ENCODE peak calls at places on chromosomes 2 and 18, in six cellular contexts. One of them, this sample, is unnamed.
A peak's percentile ranks its signal among the peaks of the same experiment; 100 is the strongest.

GRCh38 chr2:169782513-169782912 is 16.2 kb upstream of the SSB start:
- DNase-seq in pancreas: no peak
- DNase-seq in PC-9: no peak
- DNase-seq in A549: no peak
- DNase-seq in naive thymus-derived CD4-positive, alpha-beta T cell: no peak
- DNase-seq in CD8-positive, alpha-beta memory T cell: no peak
- DNase-seq in this sample: no peak

GRCh38 chr2:202036601-202037037 is 3.0 kb downstream of the FZD7 start:
- DNase-seq in PC-9: peak; percentile 7
- DNase-seq in A549: no peak
- DNase-seq in naive thymus-derived CD4-positive, alpha-beta T cell: no peak
- DNase-seq in CD8-positive, alpha-beta memory T cell: no peak
- DNase-seq in pancreas: no peak
- DNase-seq in this sample: no peak

GRCh38 chr18:53819174-53819573 is 405.3 kb downstream of the MBD2 start:
- DNase-seq in PC-9: no peak
- DNase-seq in pancreas: no peak
- DNase-seq in CD8-positive, alpha-beta memory T cell: no peak
- DNase-seq in naive thymus-derived CD4-positive, alpha-beta T cell: no peak
- DNase-seq in A549: no peak
- DNase-seq in this sample: no peak

GRCh38 chr2:144330951-144331651 is 188.8 kb downstream of the ZEB2 start:
- DNase-seq in A549: no peak
- DNase-seq in pancreas: no peak
- DNase-seq in naive thymus-derived CD4-positive, alpha-beta T cell: peak; percentile 20
- DNase-seq in CD8-positive, alpha-beta memory T cell: no peak
- DNase-seq in PC-9: no peak
- DNase-seq in this sample: no peak

GRCh38 chr18:26549486-26550435 is 1.4 kb upstream of the KCTD1 start:
- DNase-seq in CD8-positive, alpha-beta memory T cell: no peak
- DNase-seq in PC-9: peak; percentile 74
- DNase-seq in naive thymus-derived CD4-positive, alpha-beta T cell: peak; percentile 4
- DNase-seq in pancreas: peak; percentile 72
- DNase-seq in A549: peak; percentile 33
- DNase-seq in this sample: no peak

GRCh38 chr2:236338495-236339184 is 74.4 kb upstream of the ASB18 start:
- DNase-seq in PC-9: no peak
- DNase-seq in CD8-positive, alpha-beta memory T cell: no peak
- DNase-seq in pancreas: no peak
- DNase-seq in A549: no peak
- DNase-seq in naive thymus-derived CD4-positive, alpha-beta T cell: no peak
- DNase-seq in this sample: no peak

GRCh38 chr18:36130039-36130831 is 536 bp downstream of the ELP2 start:
- DNase-seq in pancreas: no peak
- DNase-seq in A549: no peak
- DNase-seq in CD8-positive, alpha-beta memory T cell: no peak
- DNase-seq in PC-9: no peak
- DNase-seq in naive thymus-derived CD4-positive, alpha-beta T cell: no peak
- DNase-seq in this sample: no peak

GRCh38 chr2:10971855-10972348 is 60.2 kb downstream of the KCNF1 start:
- DNase-seq in CD8-positive, alpha-beta memory T cell: no peak
- DNase-seq in A549: no peak
- DNase-seq in naive thymus-derived CD4-positive, alpha-beta T cell: no peak
- DNase-seq in PC-9: no peak
- DNase-seq in pancreas: no peak
- DNase-seq in this sample: no peak

GRCh38 chr2:106280224-106280623 is 86.1 kb upstream of the UXS1 start:
- DNase-seq in PC-9: no peak
- DNase-seq in naive thymus-derived CD4-positive, alpha-beta T cell: no peak
- DNase-seq in pancreas: no peak
- DNase-seq in A549: no peak
- DNase-seq in CD8-positive, alpha-beta memory T cell: no peak
- DNase-seq in this sample: no peak

GRCh38 chr2:237967463-237967871 is 653 bp downstream of the UBE2F start:
- DNase-seq in pancreas: peak; percentile 41
- DNase-seq in A549: peak; percentile 25
- DNase-seq in PC-9: peak; percentile 49
- DNase-seq in CD8-positive, alpha-beta memory T cell: no peak
- DNase-seq in naive thymus-derived CD4-positive, alpha-beta T cell: peak; percentile 19
- DNase-seq in this sample: no peak

GRCh38 chr2:33559336-33559735 is 39.8 kb downstream of the FAM98A start:
- DNase-seq in A549: no peak
- DNase-seq in CD8-positive, alpha-beta memory T cell: no peak
- DNase-seq in naive thymus-derived CD4-positive, alpha-beta T cell: no peak
- DNase-seq in PC-9: no peak
- DNase-seq in pancreas: no peak
- DNase-seq in this sample: no peak

GRCh38 chr18:28411806-28412205 is 234.9 kb upstream of the CDH2 start:
- DNase-seq in pancreas: no peak
- DNase-seq in CD8-positive, alpha-beta memory T cell: no peak
- DNase-seq in PC-9: no peak
- DNase-seq in A549: no peak
- DNase-seq in naive thymus-derived CD4-positive, alpha-beta T cell: no peak
- DNase-seq in this sample: no peak

GRCh38 chr2:1709970-1710560 is 34.2 kb downstream of the PXDN start:
- DNase-seq in PC-9: no peak
- DNase-seq in CD8-positive, alpha-beta memory T cell: no peak
- DNase-seq in pancreas: no peak
- DNase-seq in naive thymus-derived CD4-positive, alpha-beta T cell: no peak
- DNase-seq in A549: no peak
- DNase-seq in this sample: no peak

GRCh38 chr2:584863-585823 is 92.1 kb downstream of the TMEM18 start:
- DNase-seq in pancreas: no peak
- DNase-seq in PC-9: no peak
- DNase-seq in naive thymus-derived CD4-positive, alpha-beta T cell: peak; percentile 54
- DNase-seq in CD8-positive, alpha-beta memory T cell: peak; percentile 41
- DNase-seq in A549: no peak
- DNase-seq in this sample: no peak

GRCh38 chr2:231415029-231415428 is 19.5 kb downstream of the B3GNT7 start:
- DNase-seq in A549: no peak
- DNase-seq in pancreas: no peak
- DNase-seq in CD8-positive, alpha-beta memory T cell: no peak
- DNase-seq in PC-9: no peak
- DNase-seq in naive thymus-derived CD4-positive, alpha-beta T cell: no peak
- DNase-seq in this sample: no peak

GRCh38 chr2:74003494-74004211 is 18.9 kb downstream of the TET3 start:
- DNase-seq in naive thymus-derived CD4-positive, alpha-beta T cell: no peak
- DNase-seq in PC-9: no peak
- DNase-seq in pancreas: no peak
- DNase-seq in CD8-positive, alpha-beta memory T cell: no peak
- DNase-seq in A549: no peak
- DNase-seq in this sample: no peak

GRCh38 chr18:48583568-48583967 is 44.7 kb downstream of the CTIF start:
- DNase-seq in pancreas: peak; percentile 43
- DNase-seq in naive thymus-derived CD4-positive, alpha-beta T cell: no peak
- DNase-seq in PC-9: no peak
- DNase-seq in A549: no peak
- DNase-seq in CD8-positive, alpha-beta memory T cell: no peak
- DNase-seq in this sample: no peak

GRCh38 chr2:119697290-119698013 is 18.5 kb downstream of the TMEM177 start:
- DNase-seq in PC-9: no peak
- DNase-seq in A549: no peak
- DNase-seq in CD8-positive, alpha-beta memory T cell: no peak
- DNase-seq in pancreas: no peak
- DNase-seq in naive thymus-derived CD4-positive, alpha-beta T cell: peak; percentile 26
- DNase-seq in this sample: no peak

GRCh38 chr2:73028841-73029240 is 42.7 kb downstream of the SFXN5 start:
- DNase-seq in A549: no peak
- DNase-seq in CD8-positive, alpha-beta memory T cell: no peak
- DNase-seq in PC-9: no peak
- DNase-seq in pancreas: no peak
- DNase-seq in naive thymus-derived CD4-positive, alpha-beta T cell: no peak
- DNase-seq in this sample: no peak

GRCh38 chr2:223797811-223798721 is 39.3 kb downstream of the AP1S3 start:
- DNase-seq in A549: peak; percentile 14
- DNase-seq in pancreas: no peak
- DNase-seq in PC-9: peak; percentile 46
- DNase-seq in naive thymus-derived CD4-positive, alpha-beta T cell: no peak
- DNase-seq in CD8-positive, alpha-beta memory T cell: no peak
- DNase-seq in this sample: no peak

GRCh38 chr2:41870948-41871522 is 176.8 kb upstream of the PKDCC start:
- DNase-seq in CD8-positive, alpha-beta memory T cell: no peak
- DNase-seq in A549: no peak
- DNase-seq in naive thymus-derived CD4-positive, alpha-beta T cell: no peak
- DNase-seq in PC-9: no peak
- DNase-seq in pancreas: no peak
- DNase-seq in this sample: peak; percentile 18

GRCh38 chr18:39761273-39761672 is 2193.8 kb upstream of the PIK3C3 start:
- DNase-seq in naive thymus-derived CD4-positive, alpha-beta T cell: no peak
- DNase-seq in CD8-positive, alpha-beta memory T cell: no peak
- DNase-seq in pancreas: no peak
- DNase-seq in PC-9: no peak
- DNase-seq in A549: no peak
- DNase-seq in this sample: no peak

GRCh38 chr2:150788741-150789140 is 301.3 kb upstream of the RND3 start:
- DNase-seq in A549: no peak
- DNase-seq in CD8-positive, alpha-beta memory T cell: no peak
- DNase-seq in naive thymus-derived CD4-positive, alpha-beta T cell: no peak
- DNase-seq in pancreas: no peak
- DNase-seq in PC-9: no peak
- DNase-seq in this sample: no peak

GRCh38 chr18:37668971-37669747 is 103.6 kb upstream of the CELF4 start:
- DNase-seq in CD8-positive, alpha-beta memory T cell: no peak
- DNase-seq in PC-9: no peak
- DNase-seq in A549: no peak
- DNase-seq in naive thymus-derived CD4-positive, alpha-beta T cell: no peak
- DNase-seq in pancreas: no peak
- DNase-seq in this sample: no peak

GRCh38 chr2:227180286-227180685 is 15.9 kb downstream of the COL4A3 start:
- DNase-seq in naive thymus-derived CD4-positive, alpha-beta T cell: no peak
- DNase-seq in CD8-positive, alpha-beta memory T cell: no peak
- DNase-seq in pancreas: no peak
- DNase-seq in A549: no peak
- DNase-seq in PC-9: no peak
- DNase-seq in this sample: no peak

GRCh38 chr2:61707984-61708852 is 145.6 kb downstream of the FAM161A start:
- DNase-seq in pancreas: peak; percentile 31
- DNase-seq in PC-9: peak; percentile 40
- DNase-seq in naive thymus-derived CD4-positive, alpha-beta T cell: no peak
- DNase-seq in CD8-positive, alpha-beta memory T cell: no peak
- DNase-seq in A549: peak; percentile 57
- DNase-seq in this sample: no peak

GRCh38 chr18:74994502-74995403 is 214.2 kb downstream of the PTGR3 start:
- DNase-seq in PC-9: peak; percentile 13
- DNase-seq in CD8-positive, alpha-beta memory T cell: peak; percentile 56
- DNase-seq in A549: no peak
- DNase-seq in pancreas: no peak
- DNase-seq in naive thymus-derived CD4-positive, alpha-beta T cell: no peak
- DNase-seq in this sample: no peak

GRCh38 chr2:68157002-68157401 is 686 bp upstream of the PNO1 start:
- DNase-seq in naive thymus-derived CD4-positive, alpha-beta T cell: peak; percentile 9
- DNase-seq in A549: no peak
- DNase-seq in CD8-positive, alpha-beta memory T cell: no peak
- DNase-seq in pancreas: no peak
- DNase-seq in PC-9: no peak
- DNase-seq in this sample: no peak

GRCh38 chr18:72458256-72458655 is 85.9 kb downstream of the CBLN2 start:
- DNase-seq in PC-9: no peak
- DNase-seq in A549: no peak
- DNase-seq in CD8-positive, alpha-beta memory T cell: no peak
- DNase-seq in pancreas: no peak
- DNase-seq in naive thymus-derived CD4-positive, alpha-beta T cell: no peak
- DNase-seq in this sample: no peak

GRCh38 chr2:120079647-120080046 is 66.8 kb downstream of the EPB41L5 start:
- DNase-seq in pancreas: no peak
- DNase-seq in naive thymus-derived CD4-positive, alpha-beta T cell: no peak
- DNase-seq in PC-9: no peak
- DNase-seq in A549: no peak
- DNase-seq in CD8-positive, alpha-beta memory T cell: no peak
- DNase-seq in this sample: no peak

GRCh38 chr2:23375448-23375847 is 9.5 kb upstream of the KLHL29 start:
- DNase-seq in A549: peak; percentile 35
- DNase-seq in naive thymus-derived CD4-positive, alpha-beta T cell: no peak
- DNase-seq in pancreas: no peak
- DNase-seq in PC-9: no peak
- DNase-seq in CD8-positive, alpha-beta memory T cell: no peak
- DNase-seq in this sample: no peak

DNA sequence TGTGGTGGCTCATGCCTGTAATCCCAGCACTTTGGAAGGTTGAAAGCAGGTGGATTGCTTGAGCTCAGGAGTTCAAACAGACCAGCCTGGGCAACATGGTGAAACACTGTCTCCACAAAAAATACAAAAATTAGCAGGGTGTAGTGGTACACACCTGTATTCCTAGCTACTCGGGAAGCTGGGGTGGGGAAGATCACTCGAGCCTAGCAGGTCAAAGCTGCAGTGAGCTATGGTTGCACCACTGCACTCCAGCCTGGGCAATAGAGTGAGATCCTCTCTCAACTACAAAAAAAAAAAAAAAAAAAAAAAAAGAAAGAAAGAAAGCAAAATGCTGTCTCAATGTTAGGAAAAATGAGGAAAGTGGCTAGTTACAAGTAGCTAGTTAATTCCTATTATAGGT is 56.8 kb downstream of the TRIP12 start:
- DNase-seq in CD8-positive, alpha-beta memory T cell: no peak
- DNase-seq in PC-9: no peak
- DNase-seq in naive thymus-derived CD4-positive, alpha-beta T cell: no peak
- DNase-seq in A549: no peak
- DNase-seq in pancreas: no peak
- DNase-seq in this sample: no peak
- H3K4me1 ChIP-seq in CD8-positive, alpha-beta memory T cell: peaks cover 20% of the 10 kb centered on the region
- H3K4me1 ChIP-seq in PC-9: no peaks in the 10 kb centered on the region
- H3K4me1 ChIP-seq in naive thymus-derived CD4-positive, alpha-beta T cell: peaks cover 3% of the 10 kb centered on the region
- H3K4me1 ChIP-seq in A549: peaks cover 3% of the 10 kb centered on the region
- H3K4me1 ChIP-seq in pancreas: peaks cover 6% of the 10 kb centered on the region
- H3K4me1 ChIP-seq in this sample: peaks cover 2% of the 10 kb centered on the region

GRCh38 chr18:41763361-41763760 is 191.7 kb upstream of the PIK3C3 start:
- DNase-seq in A549: no peak
- DNase-seq in naive thymus-derived CD4-positive, alpha-beta T cell: no peak
- DNase-seq in PC-9: no peak
- DNase-seq in CD8-positive, alpha-beta memory T cell: no peak
- DNase-seq in pancreas: no peak
- DNase-seq in this sample: no peak
- H3K9me3 ChIP-seq in A549: no peaks in the 10 kb centered on the region
- H3K9me3 ChIP-seq in naive thymus-derived CD4-positive, alpha-beta T cell: no peaks in the 10 kb centered on the region
- H3K9me3 ChIP-seq in PC-9: peaks cover 4% of the 10 kb centered on the region
- H3K9me3 ChIP-seq in CD8-positive, alpha-beta memory T cell: no peaks in the 10 kb centered on the region
- H3K9me3 ChIP-seq in pancreas: no peaks in the 10 kb centered on the region
- H3K9me3 ChIP-seq in this sample: no peaks in the 10 kb centered on the region

GRCh38 chr2:66501267-66501666 is 66.3 kb downstream of the MEIS1 start:
- DNase-seq in PC-9: no peak
- DNase-seq in naive thymus-derived CD4-positive, alpha-beta T cell: no peak
- DNase-seq in pancreas: no peak
- DNase-seq in CD8-positive, alpha-beta memory T cell: no peak
- DNase-seq in A549: no peak
- DNase-seq in this sample: no peak
- H3K4me3 ChIP-seq in PC-9: no peak overlapping the region
- H3K4me3 ChIP-seq in naive thymus-derived CD4-positive, alpha-beta T cell: no peak overlapping the region
- H3K4me3 ChIP-seq in pancreas: no peak overlapping the region
- H3K4me3 ChIP-seq in CD8-positive, alpha-beta memory T cell: no peak overlapping the region
- H3K4me3 ChIP-seq in A549: no peak overlapping the region
- H3K4me3 ChIP-seq in this sample: no peak overlapping the region

GRCh38 chr2:86203614-86204013 is 4.4 kb downstream of the MRPL35 start:
- DNase-seq in A549: no peak
- DNase-seq in naive thymus-derived CD4-positive, alpha-beta T cell: no peak
- DNase-seq in pancreas: no peak
- DNase-seq in PC-9: no peak
- DNase-seq in CD8-positive, alpha-beta memory T cell: no peak
- DNase-seq in this sample: no peak
- H3K4me1 ChIP-seq in A549: peaks cover 10% of the 10 kb centered on the region
- H3K4me1 ChIP-seq in naive thymus-derived CD4-positive, alpha-beta T cell: no peaks in the 10 kb centered on the region
- H3K4me1 ChIP-seq in pancreas: peaks cover 20% of the 10 kb centered on the region
- H3K4me1 ChIP-seq in PC-9: peaks cover 17% of the 10 kb centered on the region
- H3K4me1 ChIP-seq in CD8-positive, alpha-beta memory T cell: peaks cover 8% of the 10 kb centered on the region
- H3K4me1 ChIP-seq in this sample: no peaks in the 10 kb centered on the region

This sample was measured in iPS DF 6.9.